ENCODE peak calls at places on chromosomes 1 and 21, in six cellular contexts. D, H, P, L, N and G are unnamed samples.

GRCh38 chr1:35691571-35692220 is 27.0 kb downstream of the C1orf216 start:
- DNase-seq in D (no peak), H (no peak), P (no peak), L (no peak), N (no peak), G (no peak)

GRCh38 chr1:3548895-3549294 is 62.4 kb downstream of the MEGF6 start:
- DNase-seq in D (no peak), H (no peak), P (no peak), L (no peak), N (no peak), G (no peak)

GRCh38 chr1:56506314-56506743 is 73.0 kb downstream of the PLPP3 start:
- DNase-seq in D (no peak), H (no peak), P (no peak), L (no peak), N (no peak), G (no peak)

GRCh38 chr1:43834280-43835140 is 99.1 kb upstream of the ARTN start:
- DNase-seq in D (no peak), H (no peak), P (peak), L (peak), N (no peak), G (no peak)

GRCh38 chr1:216626394-216627067 is 96.7 kb downstream of the ESRRG start:
- DNase-seq in D (no peak), H (no peak), P (no peak), L (no peak), N (no peak), G (no peak)

GRCh38 chr1:10045480-10046355 is 13.0 kb downstream of the UBE4B start:
- DNase-seq in D (no peak), H (no peak), P (no peak), L (peak), N (no peak), G (no peak)

GRCh38 chr21:42862774-42863503 is 16.4 kb downstream of the WDR4 start:
- DNase-seq in D (no peak), H (no peak), P (no peak), L (no peak), N (no peak), G (no peak)

GRCh38 chr1:12486401-12487005 is 131.5 kb downstream of the DHRS3 start:
- DNase-seq in D (no peak), H (no peak), P (no peak), L (peak), N (no peak), G (no peak)

GRCh38 chr21:20026517-20026916 is 971.7 kb upstream of the NCAM2 start:
- DNase-seq in D (no peak), H (no peak), P (no peak), L (no peak), N (no peak), G (no peak)

GRCh38 chr1:11740258-11741192 is 4.6 kb downstream of the AGTRAP start:
- DNase-seq in D (peak), H (no peak), P (no peak), L (no peak), N (no peak), G (no peak)

GRCh38 chr1:94593611-94594010 is 52.1 kb upstream of the F3 start:
- DNase-seq in D (no peak), H (no peak), P (no peak), L (no peak), N (no peak), G (no peak)

GRCh38 chr1:32878183-32878582 is 7.5 kb upstream of the FNDC5 start:
- DNase-seq in D (no peak), H (peak), P (no peak), L (peak), N (no peak), G (no peak)

GRCh38 chr1:9600861-9601834 is 12.4 kb downstream of the TMEM201 start:
- DNase-seq in D (no peak), H (no peak), P (no peak), L (no peak), N (no peak), G (no peak)

GRCh38 chr1:151352001-151352718 is 5.1 kb upstream of the RFX5 start:
- DNase-seq in D (no peak), H (no peak), P (no peak), L (peak), N (no peak), G (no peak)

GRCh38 chr1:228781161-228781771 is 46.0 kb downstream of the RHOU start:
- DNase-seq in D (no peak), H (no peak), P (no peak), L (peak), N (no peak), G (no peak)

GRCh38 chr1:28163496-28164120 is 12.9 kb downstream of the PTAFR start:
- DNase-seq in D (no peak), H (no peak), P (no peak), L (peak), N (no peak), G (peak)

GRCh38 chr1:38559180-38559874 is 300.2 kb downstream of the RRAGC start:
- DNase-seq in D (peak), H (no peak), P (no peak), L (peak), N (peak), G (no peak)

GRCh38 chr1:111604931-111605330 is 14.7 kb upstream of the RAP1A start:
- DNase-seq in D (no peak), H (peak), P (no peak), L (peak), N (no peak), G (no peak)

GRCh38 chr1:34426325-34426896 is 249.7 kb downstream of the C1orf94 start:
- DNase-seq in D (no peak), H (no peak), P (no peak), L (no peak), N (no peak), G (no peak)

GRCh38 chr21:42453301-42454220 is 42.5 kb downstream of the RSPH1 start:
- DNase-seq in D (no peak), H (no peak), P (no peak), L (no peak), N (no peak), G (no peak)

GRCh38 chr1:113963281-113963906 is 15.9 kb upstream of the OLFML3 start:
- DNase-seq in D (no peak), H (no peak), P (no peak), L (peak), N (no peak), G (no peak)

GRCh38 chr21:34018910-34019309 is 54.5 kb upstream of the MRPS6 start:
- DNase-seq in D (peak), H (no peak), P (no peak), L (no peak), N (no peak), G (no peak)

GRCh38 chr21:42565886-42566523 is 52.4 kb downstream of the SLC37A1 start:
- DNase-seq in D (no peak), H (no peak), P (no peak), L (no peak), N (no peak), G (no peak)